ENCODE peak calls at places on chromosomes 2 and 18, in six cellular contexts. J, M, Z, K, G and F are unnamed samples.

GRCh38 chr2:77387324-77387723 is 134.9 kb downstream of the LRRTM4 start:
- DNase-seq in J (no peak), M (peak; percentile 66), Z (no peak), K (no peak), G (no peak), F (no peak)

GRCh38 chr2:172215936-172216335 is 113.2 kb upstream of the DLX2 start:
- DNase-seq in J (no peak), M (no peak), Z (no peak), K (no peak), G (no peak), F (no peak)

GRCh38 chr2:165627463-165627862 is 158.0 kb downstream of the CSRNP3 start:
- DNase-seq in J (no peak), M (no peak), Z (no peak), K (no peak), G (no peak), F (no peak)

GRCh38 chr18:52130621-52131020 is 209.4 kb upstream of the DCC start:
- DNase-seq in J (no peak), M (no peak), Z (no peak), K (no peak), G (no peak), F (no peak)

GRCh38 chr18:3585656-3586509 is 135.9 kb downstream of the TGIF1 start:
- DNase-seq in J (peak; percentile 47), M (peak; percentile 95), Z (peak; percentile 93), K (peak; percentile 81), G (peak; percentile 69), F (peak; percentile 66)

GRCh38 chr18:45957100-45957499 is 10.0 kb downstream of the EPG5 start:
- DNase-seq in J (no peak), M (no peak), Z (no peak), K (no peak), G (no peak), F (no peak)

GRCh38 chr2:162007447-162008040 is 66.5 kb downstream of the DPP4 start:
- DNase-seq in J (no peak), M (no peak), Z (peak; percentile 11), K (no peak), G (no peak), F (no peak)

GRCh38 chr2:238130696-238131628 is 7.5 kb upstream of the KLHL30 start:
- DNase-seq in J (no peak), M (no peak), Z (no peak), K (no peak), G (no peak), F (no peak)

GRCh38 chr2:4979127-4979526 is 713.1 kb upstream of the SOX11 start:
- DNase-seq in J (no peak), M (no peak), Z (no peak), K (no peak), G (no peak), F (no peak)

GRCh38 chr2:185144159-185144919 is 546.0 kb downstream of the ZNF804A start:
- DNase-seq in J (no peak), M (no peak), Z (no peak), K (no peak), G (no peak), F (no peak)

GRCh38 chr2:119184512-119184911 is 26.0 kb upstream of the C1QL2 start:
- DNase-seq in J (no peak), M (no peak), Z (no peak), K (no peak), G (no peak), F (no peak)

GRCh38 chr2:235577404-235578330 is 83.8 kb downstream of the AGAP1 start:
- DNase-seq in J (no peak), M (no peak), Z (no peak), K (no peak), G (peak; percentile 51), F (peak; percentile 26)

GRCh38 chr2:240302041-240302440 is 133.4 kb upstream of the GPC1 start:
- DNase-seq in J (no peak), M (no peak), Z (no peak), K (no peak), G (no peak), F (no peak)

GRCh38 chr18:37176307-37176934 is 347.5 kb downstream of the KIAA1328 start:
- DNase-seq in J (no peak), M (peak; percentile 51), Z (no peak), K (no peak), G (no peak), F (no peak)
- H3K4me1 ChIP-seq in J (no peaks in the 10 kb centered on the region), M (peaks cover 13% of the 10 kb centered on the region), Z (no peaks in the 10 kb centered on the region), K (no peaks in the 10 kb centered on the region), G (no peaks in the 10 kb centered on the region), F (no peaks in the 10 kb centered on the region)

GRCh38 chr2:201953386-201953785 is 80.3 kb upstream of the FZD7 start:
- DNase-seq in J (no peak), M (no peak), Z (no peak), K (no peak), G (no peak), F (peak; percentile 18)

GRCh38 chr2:201950606-201951005 is 83.0 kb upstream of the FZD7 start:
- DNase-seq in J (no peak), M (no peak), Z (no peak), K (no peak), G (no peak), F (no peak)

GRCh38 chr2:201947287-201947686 is 86.4 kb upstream of the FZD7 start:
- DNase-seq in J (no peak), M (no peak), Z (no peak), K (no peak), G (no peak), F (no peak)

GRCh38 chr2:201952212-201952611 is 81.4 kb upstream of the FZD7 start:
- DNase-seq in J (no peak), M (peak; percentile 71), Z (no peak), K (no peak), G (no peak), F (no peak)

GRCh38 chr2:201949036-201950012 is 84.3 kb upstream of the FZD7 start:
- DNase-seq in J (no peak), M (peak; percentile 69), Z (no peak), K (peak; percentile 30), G (no peak), F (no peak)
- H3K27ac ChIP-seq in J (no peak overlapping the region), M (peak overlapping the region; percentile 94), Z (no peak overlapping the region), K (no peak overlapping the region), G (no peak overlapping the region), F (no peak overlapping the region)

GRCh38 chr2:37316181-37316580 is 8.5 kb downstream of the PRKD3 start:
- DNase-seq in J (no peak), M (no peak), Z (peak; percentile 42), K (no peak), G (no peak), F (no peak)
- H3K4me1 ChIP-seq in J (no peaks in the 10 kb centered on the region), M (peaks cover 33% of the 10 kb centered on the region), Z (peaks cover 100% of the 10 kb centered on the region), K (no peaks in the 10 kb centered on the region), G (peaks cover 68% of the 10 kb centered on the region), F (peaks cover 65% of the 10 kb centered on the region)

GRCh38 chr2:197264332-197264731 is 46.2 kb downstream of the ANKRD44 start:
- DNase-seq in J (no peak), M (no peak), Z (no peak), K (no peak), G (no peak), F (no peak)
- H3K27ac ChIP-seq in J (peak overlapping the region; percentile 28), M (no peak overlapping the region), Z (no peak overlapping the region), K (no peak overlapping the region), G (no peak overlapping the region), F (no peak overlapping the region)

GRCh38 chr2:55883829-55884228 is 39.8 kb downstream of the EFEMP1 start:
- DNase-seq in J (no peak), M (no peak), Z (no peak), K (no peak), G (no peak), F (no peak)
- H3K4me1 ChIP-seq in J (no peaks in the 10 kb centered on the region), M (no peaks in the 10 kb centered on the region), Z (no peaks in the 10 kb centered on the region), K (no peaks in the 10 kb centered on the region), G (peaks cover 54% of the 10 kb centered on the region), F (no peaks in the 10 kb centered on the region)

GRCh38 chr2:43163365-43163715 is 63.1 kb downstream of the ZFP36L2 start:
- DNase-seq in J (no peak), M (no peak), Z (no peak), K (no peak), G (no peak), F (no peak)
- H3K27ac ChIP-seq in J (no peak overlapping the region), M (no peak overlapping the region), Z (no peak overlapping the region), K (no peak overlapping the region), G (no peak overlapping the region), F (no peak overlapping the region)

DNA sequence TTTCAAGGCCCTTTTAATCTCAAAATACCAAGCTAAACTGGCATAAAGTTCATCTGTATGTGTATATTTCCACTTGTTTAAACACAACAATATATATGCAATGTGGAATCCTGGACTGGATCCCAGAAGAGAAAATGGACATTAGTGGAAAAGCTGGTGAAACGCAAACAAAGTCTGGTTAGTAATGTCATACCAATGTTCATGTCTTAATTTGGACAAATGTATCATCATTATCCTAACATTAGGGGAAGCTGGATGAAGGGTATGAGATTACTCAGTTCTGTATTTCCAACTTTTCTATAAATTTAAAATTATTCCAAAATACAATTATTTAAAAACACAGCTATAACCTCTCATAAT is 3.8 kb downstream of the SP3 start:
- DNase-seq in J (no peak), M (no peak), Z (no peak), K (no peak), G (no peak), F (no peak)
- H3K4me1 ChIP-seq in J (peaks cover 16% of the 10 kb centered on the region), M (peaks cover 13% of the 10 kb centered on the region), Z (peaks cover 55% of the 10 kb centered on the region), K (no peaks in the 10 kb centered on the region), G (peaks cover 87% of the 10 kb centered on the region), F (peaks cover 65% of the 10 kb centered on the region)

GRCh38 chr18:31040982-31041345 is 1.6 kb downstream of the DSC3 start:
- DNase-seq in J (no peak), M (peak; percentile 62), Z (no peak), K (no peak), G (no peak), F (no peak)
- H3K27ac ChIP-seq in J (no peak overlapping the region), M (no peak overlapping the region), Z (no peak overlapping the region), K (peak overlapping the region; percentile 84), G (no peak overlapping the region), F (no peak overlapping the region)

GRCh38 chr2:144496660-144497598 is 23.0 kb downstream of the ZEB2 start:
- DNase-seq in J (no peak), M (no peak), Z (no peak), K (no peak), G (no peak), F (no peak)
- H3K4me1 ChIP-seq in J (no peaks in the 10 kb centered on the region), M (peaks cover 17% of the 10 kb centered on the region), Z (no peaks in the 10 kb centered on the region), K (no peaks in the 10 kb centered on the region), G (peaks cover 66% of the 10 kb centered on the region), F (peaks cover 18% of the 10 kb centered on the region)

GRCh38 chr18:56873441-56874140 is 222.4 kb downstream of the WDR7 start:
- DNase-seq in J (no peak), M (peak; percentile 96), Z (peak; percentile 17), K (no peak), G (no peak), F (no peak)
- H3K27ac ChIP-seq in J (no peak overlapping the region), M (peak overlapping the region; percentile 48), Z (no peak overlapping the region), K (no peak overlapping the region), G (no peak overlapping the region), F (no peak overlapping the region)